ENCODE peak calls at places on chromosomes 5 and 9, in ten cellular contexts. J, O, B, W, C, R, X, N, L and G are unnamed samples.

GRCh38 chr5:21145376-21145775 is 1157.4 kb upstream of the CDH18 start:
- DNase-seq in J (no peak), O (no peak), B (no peak), W (no peak), C (no peak), R (no peak), X (no peak), N (no peak), L (no peak), G (no peak)

GRCh38 chr5:133825631-133826289 is 142.7 kb downstream of the C5orf15 start:
- DNase-seq in J (no peak), O (peak), B (no peak), W (no peak), C (no peak), R (no peak), X (no peak), N (no peak), L (no peak), G (peak)

GRCh38 chr9:4987996-4988421 is 2.9 kb downstream of the JAK2 start:
- DNase-seq in J (no peak), O (peak), B (peak), W (no peak), C (peak), R (no peak), X (peak), N (peak), L (peak), G (peak)

GRCh38 chr5:179668404-179668803 is 12.4 kb downstream of the CBY3 start:
- DNase-seq in J (no peak), O (peak), B (peak), W (peak), C (no peak), R (no peak), X (peak), N (peak), L (no peak), G (peak)

GRCh38 chr5:10892135-10892910 is 131.3 kb upstream of the DAP start:
- DNase-seq in J (no peak), O (no peak), B (no peak), W (no peak), C (no peak), R (no peak), X (peak), N (no peak), L (no peak), G (no peak)

GRCh38 chr9:38181866-38182265 is 112.8 kb upstream of the SHB start:
- DNase-seq in J (no peak), O (no peak), B (no peak), W (no peak), C (no peak), R (no peak), X (no peak), N (no peak), L (no peak), G (no peak)

GRCh38 chr5:141250576-141250975 is 5.4 kb downstream of the PCDHB15 start:
- DNase-seq in J (no peak), O (no peak), B (no peak), W (no peak), C (no peak), R (no peak), X (no peak), N (no peak), L (no peak), G (no peak)

GRCh38 chr5:1817261-1818043 is 16.2 kb downstream of the NDUFS6 start:
- DNase-seq in J (no peak), O (no peak), B (no peak), W (no peak), C (no peak), R (no peak), X (no peak), N (no peak), L (no peak), G (no peak)

GRCh38 chr5:150137168-150137957 is 18.3 kb downstream of the PDGFRB start:
- DNase-seq in J (no peak), O (no peak), B (no peak), W (no peak), C (no peak), R (no peak), X (no peak), N (no peak), L (peak), G (no peak)

GRCh38 chr5:109053995-109054417 is 306.3 kb downstream of the FER start:
- DNase-seq in J (no peak), O (no peak), B (peak), W (no peak), C (no peak), R (no peak), X (peak), N (no peak), L (no peak), G (no peak)

GRCh38 chr9:112360047-112360804 is 19.7 kb upstream of the HSDL2 start:
- DNase-seq in J (no peak), O (no peak), B (no peak), W (no peak), C (no peak), R (no peak), X (peak), N (no peak), L (no peak), G (no peak)

GRCh38 chr9:135165003-135165711 is 77.7 kb downstream of the OLFM1 start:
- DNase-seq in J (no peak), O (no peak), B (no peak), W (no peak), C (no peak), R (no peak), X (no peak), N (no peak), L (no peak), G (no peak)

GRCh38 chr5:179765400-179765799 is 28.4 kb upstream of the LTC4S start:
- DNase-seq in J (no peak), O (no peak), B (no peak), W (no peak), C (no peak), R (peak), X (peak), N (peak), L (no peak), G (no peak)

GRCh38 chr9:15021146-15021545 is 110.9 kb upstream of the FREM1 start:
- DNase-seq in J (no peak), O (no peak), B (no peak), W (no peak), C (no peak), R (no peak), X (no peak), N (no peak), L (no peak), G (no peak)

GRCh38 chr5:84437673-84438315 is 53.1 kb upstream of the EDIL3 start:
- DNase-seq in J (no peak), O (no peak), B (no peak), W (no peak), C (no peak), R (peak), X (peak), N (no peak), L (no peak), G (no peak)

GRCh38 chr5:110087829-110088228 is 398.1 kb downstream of the MAN2A1 start:
- DNase-seq in J (no peak), O (no peak), B (no peak), W (no peak), C (no peak), R (no peak), X (no peak), N (no peak), L (peak), G (no peak)

GRCh38 chr5:74641778-74642542 is 1.4 kb upstream of the ENC1 start:
- DNase-seq in J (no peak), O (peak), B (peak), W (no peak), C (no peak), R (peak), X (peak), N (peak), L (peak), G (peak)

GRCh38 chr5:10678236-10678635 is 82.8 kb downstream of the DAP start:
- DNase-seq in J (no peak), O (no peak), B (no peak), W (no peak), C (no peak), R (no peak), X (peak), N (no peak), L (no peak), G (no peak)

GRCh38 chr5:124370601-124371000 is 375.8 kb downstream of the ZNF608 start:
- DNase-seq in J (no peak), O (no peak), B (no peak), W (no peak), C (no peak), R (no peak), X (no peak), N (no peak), L (no peak), G (no peak)

GRCh38 chr5:170503970-170504525 is at the start of gene KCNIP1:
- DNase-seq in J (no peak), O (no peak), B (no peak), W (no peak), C (no peak), R (peak), X (peak), N (no peak), L (no peak), G (no peak)

GRCh38 chr5:159555084-159555483 is 224.8 kb upstream of the IL12B start:
- DNase-seq in J (no peak), O (no peak), B (no peak), W (no peak), C (no peak), R (no peak), X (no peak), N (no peak), L (no peak), G (no peak)

GRCh38 chr9:78324682-78325081 is 27.8 kb downstream of the PSAT1 start:
- DNase-seq in J (no peak), O (no peak), B (no peak), W (no peak), C (no peak), R (no peak), X (no peak), N (no peak), L (no peak), G (no peak)

GRCh38 chr5:113693621-113694130 is 180.2 kb downstream of the YTHDC2 start:
- DNase-seq in J (no peak), O (no peak), B (no peak), W (no peak), C (no peak), R (no peak), X (no peak), N (no peak), L (no peak), G (no peak)

GRCh38 chr5:81849769-81850367 is 99.0 kb upstream of the SSBP2 start:
- DNase-seq in J (no peak), O (no peak), B (no peak), W (no peak), C (no peak), R (no peak), X (no peak), N (no peak), L (no peak), G (no peak)

GRCh38 chr5:101306391-101307137 is 403.5 kb upstream of the ST8SIA4 start:
- DNase-seq in J (no peak), O (no peak), B (no peak), W (no peak), C (no peak), R (no peak), X (no peak), N (no peak), L (no peak), G (no peak)

GRCh38 chr9:4657426-4658159 is 4.5 kb upstream of the PLPP6 start:
- DNase-seq in J (no peak), O (no peak), B (no peak), W (no peak), C (no peak), R (no peak), X (no peak), N (no peak), L (peak), G (no peak)

GRCh38 chr9:94870793-94871558 is 144.5 kb downstream of the AOPEP start:
- DNase-seq in J (no peak), O (no peak), B (no peak), W (no peak), C (no peak), R (peak), X (peak), N (no peak), L (no peak), G (peak)

GRCh38 chr5:91556-92263 is at the start of gene PLEKHG4B:
- DNase-seq in J (no peak), O (peak), B (peak), W (no peak), C (peak), R (no peak), X (no peak), N (peak), L (no peak), G (no peak)

GRCh38 chr5:125093776-125094175 is 347.3 kb upstream of the ZNF608 start:
- DNase-seq in J (no peak), O (no peak), B (no peak), W (no peak), C (no peak), R (peak), X (peak), N (no peak), L (no peak), G (no peak)

GRCh38 chr5:691817-692529 is 1.2 kb downstream of the TPPP start:
- DNase-seq in J (no peak), O (no peak), B (no peak), W (no peak), C (no peak), R (no peak), X (no peak), N (no peak), L (no peak), G (no peak)

GRCh38 chr5:132761321-132762240 is 14.4 kb downstream of the CCNI2 start:
- DNase-seq in J (no peak), O (no peak), B (no peak), W (no peak), C (no peak), R (no peak), X (no peak), N (no peak), L (no peak), G (no peak)

GRCh38 chr5:160339406-160340140 is 27.2 kb upstream of the CCNJL start:
- DNase-seq in J (no peak), O (no peak), B (no peak), W (no peak), C (no peak), R (no peak), X (peak), N (no peak), L (no peak), G (no peak)

GRCh38 chr9:120916573-120916972 is 10.0 kb downstream of the TRAF1 start:
- DNase-seq in J (no peak), O (no peak), B (no peak), W (no peak), C (no peak), R (no peak), X (peak), N (no peak), L (peak), G (no peak)

GRCh38 chr9:37916471-37917314 is 12.8 kb upstream of the SLC25A51 start:
- DNase-seq in J (no peak), O (no peak), B (no peak), W (no peak), C (no peak), R (no peak), X (no peak), N (no peak), L (no peak), G (no peak)

GRCh38 chr9:134575817-134576176 is 65.8 kb upstream of the COL5A1 start:
- DNase-seq in J (no peak), O (no peak), B (no peak), W (no peak), C (no peak), R (no peak), X (no peak), N (no peak), L (peak), G (no peak)

GRCh38 chr9:137828527-137829259 is 48.9 kb upstream of the CACNA1B start:
- DNase-seq in J (no peak), O (no peak), B (no peak), W (no peak), C (no peak), R (no peak), X (peak), N (peak), L (no peak), G (no peak)

GRCh38 chr5:164354138-164354751 is 848.8 kb downstream of the MAT2B start:
- DNase-seq in J (no peak), O (no peak), B (no peak), W (no peak), C (no peak), R (no peak), X (no peak), N (peak), L (no peak), G (no peak)

GRCh38 chr9:134267305-134268265 is 58.7 kb upstream of the RXRA start:
- DNase-seq in J (no peak), O (no peak), B (no peak), W (no peak), C (no peak), R (no peak), X (no peak), N (no peak), L (peak), G (no peak)